ENCODE peak calls at places on chromosomes 16 and 17, in five cellular contexts. V is epithelial cell of esophagus; E is heart left ventricle; U is body of pancreas; P is CD8-positive, alpha-beta T cell. G is an unnamed sample.

GRCh38 chr17:37158290-37158689 is 209.5 kb downstream of the AATF start:
- DNase-seq in P (no peak), U (no peak), V (peak), E (no peak), G (no peak)

GRCh38 chr17:36661047-36661666 is 59.8 kb downstream of the MRM1 start:
- DNase-seq in P (no peak), V (no peak), U (no peak), E (peak), G (no peak)

GRCh38 chr16:82456683-82457082 is 170.1 kb upstream of the CDH13 start:
- DNase-seq in U (peak), E (no peak), V (peak), P (no peak), G (no peak)

GRCh38 chr16:77840623-77841274 is 52.4 kb downstream of the VAT1L start:
- DNase-seq in E (no peak), P (no peak), V (peak), U (no peak), G (no peak)

GRCh38 chr16:87541882-87542234 is 49.0 kb upstream of the ZCCHC14 start:
- DNase-seq in P (no peak), E (no peak), V (no peak), U (no peak), G (no peak)

GRCh38 chr17:80474231-80474932 is 2.0 kb downstream of the NPTX1 start:
- DNase-seq in U (no peak), E (no peak), V (peak), P (no peak), G (no peak)

GRCh38 chr16:78630102-78630501 is 530.6 kb downstream of the WWOX start:
- DNase-seq in V (no peak), U (no peak), E (no peak), P (no peak), G (no peak)

GRCh38 chr17:81867952-81868673 is 3.0 kb downstream of the ARHGDIA start:
- DNase-seq in E (no peak), V (peak), U (peak), P (peak), G (no peak)

GRCh38 chr17:16287563-16288027 is 65.7 kb downstream of the CENPV start:
- DNase-seq in E (no peak), U (no peak), V (no peak), P (no peak), G (no peak)

GRCh38 chr17:65538679-65539529 is 22.5 kb downstream of the AXIN2 start:
- DNase-seq in E (no peak), V (no peak), P (no peak), U (no peak), G (no peak)

GRCh38 chr16:86011532-86011931 is 112.6 kb downstream of the IRF8 start:
- DNase-seq in U (no peak), E (no peak), P (no peak), V (no peak), G (no peak)

GRCh38 chr17:57480438-57481196 is 224.3 kb downstream of the MSI2 start:
- DNase-seq in E (no peak), V (peak), P (no peak), U (no peak), G (no peak)

GRCh38 chr16:88886915-88887521 is 20.6 kb upstream of the PABPN1L start:
- DNase-seq in P (no peak), V (no peak), U (peak), E (peak), G (no peak)

GRCh38 chr16:4009177-4009576 is 107.1 kb downstream of the ADCY9 start:
- DNase-seq in E (no peak), P (no peak), V (no peak), U (no peak), G (no peak)

GRCh38 chr16:49698416-49698815 is 157.5 kb downstream of the ZNF423 start:
- DNase-seq in V (no peak), E (peak), U (no peak), P (no peak), G (no peak)

GRCh38 chr17:39702901-39703893 is 3.3 kb downstream of the ERBB2 start:
- DNase-seq in U (no peak), E (no peak), V (peak), P (no peak), G (peak)

GRCh38 chr17:40319651-40320550 is 10.9 kb downstream of the RARA start:
- DNase-seq in U (no peak), V (no peak), E (no peak), P (peak), G (no peak)

GRCh38 chr16:56606688-56607618 is 1.4 kb upstream of the MT2A start:
- DNase-seq in V (peak), P (peak), U (peak), E (peak), G (no peak)

GRCh38 chr17:32553168-32553567 is 66.4 kb downstream of the CDK5R1 start:
- DNase-seq in E (no peak), U (no peak), V (peak), P (no peak), G (no peak)

GRCh38 chr16:17475104-17475503 is 4.3 kb upstream of the XYLT1 start:
- DNase-seq in U (no peak), V (no peak), P (no peak), E (no peak), G (no peak)

GRCh38 chr17:81432873-81433451 is 37.7 kb downstream of the BAHCC1 start:
- DNase-seq in V (no peak), E (no peak), P (no peak), U (peak), G (no peak)

GRCh38 chr16:1559446-1559975 is 26.0 kb downstream of the TMEM204 start:
- DNase-seq in V (no peak), E (no peak), U (no peak), P (peak), G (no peak)

GRCh38 chr16:77434365-77435239 is at the start of gene ADAMTS18:
- DNase-seq in V (no peak), P (no peak), U (no peak), E (no peak), G (no peak)

GRCh38 chr16:29126057-29126494 is 141.2 kb downstream of the LAT start:
- DNase-seq in P (peak), U (no peak), E (peak), V (no peak), G (no peak)

GRCh38 chr17:47901423-47901822 is 5.4 kb downstream of the SP2 start:
- DNase-seq in U (no peak), P (no peak), V (no peak), E (no peak), G (no peak)

GRCh38 chr16:19014456-19014855 is 30.7 kb downstream of the TMC7 start:
- DNase-seq in P (no peak), E (no peak), V (peak), U (no peak), G (no peak)

GRCh38 chr17:21214015-21214776 is at the start of gene TMEM11:
- DNase-seq in V (peak), E (peak), P (peak), U (peak), G (peak)

GRCh38 chr16:30941600-30942420 is 7.1 kb upstream of the ORAI3 start:
- DNase-seq in P (peak), U (peak), V (peak), E (peak), G (no peak)

GRCh38 chr16:89279666-89280481 is 62.4 kb downstream of the ZNF778 start:
- DNase-seq in P (no peak), U (no peak), V (no peak), E (peak), G (no peak)

GRCh38 chr16:21590791-21591190 is 8.6 kb upstream of the METTL9 start:
- DNase-seq in E (no peak), P (no peak), U (no peak), V (peak), G (no peak)

GRCh38 chr17:7836596-7837374 is 2.8 kb downstream of the KDM6B start:
- DNase-seq in U (peak), E (peak), V (peak), P (peak), G (peak)

GRCh38 chr16:78099372-78100161 is at the start of gene WWOX:
- DNase-seq in V (peak), P (peak), E (peak), U (peak), G (peak)

GRCh38 chr17:36935681-36936454 is 1.4 kb upstream of the LHX1 start:
- DNase-seq in U (no peak), E (no peak), P (no peak), V (no peak), G (no peak)

GRCh38 chr16:27369806-27370205 is 32.2 kb upstream of the IL21R start:
- DNase-seq in E (no peak), U (no peak), P (no peak), V (no peak), G (no peak)

GRCh38 chr17:80109066-80109618 is 7.8 kb downstream of the GAA start:
- DNase-seq in P (no peak), E (peak), U (no peak), V (no peak), G (no peak)

GRCh38 chr17:50546701-50547034 is 306 bp upstream of the SPATA20 start:
- DNase-seq in U (no peak), E (no peak), P (no peak), V (no peak), G (no peak)
- TF ChIP-seq CTCF in U (no peak), E (no peak), P (no peak), V (no peak), G (no peak)

DNA sequence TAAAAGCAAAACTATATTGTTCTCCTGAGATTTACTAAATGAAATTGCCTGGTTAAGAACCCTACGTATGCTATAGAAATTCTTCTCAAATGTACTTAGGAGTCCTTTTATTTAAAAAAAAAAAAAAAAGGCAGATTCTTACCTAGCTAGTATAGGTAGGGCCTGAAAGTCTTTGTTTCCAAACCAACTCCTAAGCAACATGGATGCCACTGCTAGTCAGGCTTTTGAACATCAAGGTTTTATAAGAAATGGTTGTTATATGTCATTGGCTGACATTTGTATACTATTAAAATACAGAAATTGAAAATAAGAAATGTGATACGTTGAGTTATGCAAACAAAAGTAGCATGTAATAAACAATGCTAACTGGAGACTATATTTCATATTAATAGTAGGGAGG is 1.2 kb downstream of the EVI2A start:
- DNase-seq in V (no peak), E (no peak), U (no peak), P (no peak), G (no peak)
- H3K4me3 ChIP-seq in V (no peak), E (peak), U (no peak), P (peak), G (peak)

GRCh38 chr17:28727727-28728363 is 743 bp upstream of the NEK8 start:
- DNase-seq in U (peak), E (peak), V (peak), P (peak), G (peak)
- TF ChIP-seq CTCF in U (peak), E (peak), V (peak), P (no peak), G (peak)

DNA sequence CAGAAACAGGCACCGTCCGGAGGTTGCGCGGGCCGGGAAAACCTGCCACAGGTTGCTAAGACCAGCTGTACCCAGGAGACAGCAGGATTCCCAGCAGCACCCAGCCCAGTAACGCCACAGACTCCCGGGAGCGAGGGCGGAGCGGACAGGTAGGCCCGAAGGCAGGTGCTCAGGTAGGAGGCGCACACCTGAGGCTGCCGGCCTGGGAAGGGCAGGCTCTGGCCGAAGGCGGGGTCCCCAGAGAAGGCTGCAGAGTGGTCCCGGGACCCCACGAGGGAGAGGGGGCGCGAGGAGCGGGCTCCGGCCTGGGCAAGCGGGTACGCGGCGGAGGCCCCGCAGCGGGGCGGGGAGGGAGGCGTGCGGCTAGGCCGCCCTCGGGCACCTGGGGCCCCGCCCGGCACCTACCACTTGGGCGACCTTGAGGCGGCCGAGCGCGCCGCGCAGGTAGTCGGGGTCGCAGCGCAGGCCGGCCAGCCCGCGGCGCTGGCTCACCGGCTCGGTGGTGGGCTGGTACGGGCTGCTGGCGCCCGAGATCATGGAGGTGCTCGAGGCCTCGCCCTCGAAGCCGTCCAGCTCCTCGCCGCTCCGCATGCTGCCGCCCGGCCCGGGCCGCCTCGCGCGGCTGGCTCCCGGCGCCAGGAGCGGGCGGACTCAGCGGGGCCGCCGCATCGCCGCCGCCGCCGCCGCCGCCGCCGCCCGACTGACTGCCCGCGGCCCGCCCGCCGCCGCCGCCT is 441 bp downstream of the CMTM4 start:
- DNase-seq in E (peak), P (no peak), V (peak), U (peak), G (no peak)
- H3K4me3 ChIP-seq in E (peak), P (peak), V (peak), U (peak), G (peak)

DNA sequence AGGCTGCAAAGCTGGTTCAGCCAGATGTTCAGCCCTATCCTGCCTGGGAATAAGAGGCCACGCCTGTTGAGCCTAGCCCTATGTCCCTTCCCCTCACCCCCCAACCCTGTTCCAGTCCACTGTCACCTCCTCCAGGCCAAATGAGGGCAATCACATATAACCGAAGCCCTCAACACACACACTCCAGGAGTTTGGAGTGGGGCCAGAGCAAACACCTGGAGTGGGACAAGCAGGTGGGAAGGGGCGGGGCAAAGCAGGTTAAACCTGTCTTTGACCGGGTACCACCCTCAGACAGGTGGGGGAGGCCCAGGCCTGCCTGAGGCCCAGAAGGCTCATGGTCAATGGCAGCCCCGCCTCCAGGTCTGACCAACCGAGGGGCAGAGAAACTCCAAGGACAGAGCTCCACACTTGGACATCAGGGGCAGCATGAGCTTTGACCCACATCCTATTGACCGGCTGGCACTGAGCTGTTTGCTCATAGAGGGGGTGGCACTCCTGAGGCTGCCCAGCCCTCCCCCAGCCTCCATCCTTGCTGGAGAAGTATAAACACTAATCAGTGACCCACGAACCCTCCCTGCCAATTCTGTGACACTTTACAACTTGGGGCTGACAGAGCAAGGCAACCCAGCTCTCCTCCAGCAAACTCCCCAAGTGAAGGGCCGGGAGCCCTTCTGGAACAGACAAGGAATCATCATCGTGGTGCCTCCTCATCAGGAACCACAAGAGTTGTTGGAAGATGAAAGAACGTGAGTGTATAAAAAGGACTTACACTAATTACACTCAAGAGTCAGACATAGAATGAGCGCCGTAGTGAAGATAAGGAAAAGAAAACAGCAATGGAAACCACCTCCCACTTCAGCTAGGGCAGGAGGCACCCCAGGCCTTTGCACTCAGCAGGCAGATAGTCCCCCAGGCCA is 1.5 kb downstream of the ESRP2 start:
- DNase-seq in P (no peak), V (peak), E (peak), U (peak), G (no peak)
- TF ChIP-seq CTCF in P (no peak), V (no peak), E (no peak), U (peak), G (no peak)

GRCh38 chr17:3755335-3756030 is 31.8 kb downstream of the HASPIN start:
- DNase-seq in E (no peak), U (peak), V (peak), P (no peak), G (no peak)
- H3K4me3 ChIP-seq in E (no peak), U (peak), V (peak), P (peak), G (no peak)

GRCh38 chr17:4035081-4035680 is 70.9 kb upstream of the ATP2A3 start:
- DNase-seq in U (peak), P (no peak), E (no peak), V (no peak), G (no peak)
- TF ChIP-seq CTCF in U (peak), P (no peak), E (no peak), V (no peak), G (no peak)

GRCh38 chr16:72939247-72939646 is 108.7 kb downstream of the ZFHX3 start:
- DNase-seq in E (no peak), P (no peak), V (peak), U (no peak), G (no peak)
- H3K4me3 ChIP-seq in E (peak), P (no peak), V (no peak), U (no peak), G (no peak)

G was measured in GM12864.